ENCODE peak calls at places on chromosomes 12 and 14, in seven cellular contexts. One of them, this sample, is unnamed.

GRCh38 chr12:110224379-110225304 is 56.4 kb upstream of the ATP2A2 start:
- DNase-seq in psoas muscle: no peak
- DNase-seq in GM23248: peak; percentile 92
- DNase-seq in adipocyte: peak; percentile 93
- DNase-seq in body of pancreas: peak; percentile 12
- DNase-seq in endothelial cell of umbilical vein: peak; percentile 85
- DNase-seq in SJSA1: no peak
- DNase-seq in this sample: no peak

GRCh38 chr12:46451276-46452021 is 78.9 kb upstream of the SLC38A2 start:
- DNase-seq in psoas muscle: no peak
- DNase-seq in endothelial cell of umbilical vein: no peak
- DNase-seq in SJSA1: no peak
- DNase-seq in adipocyte: no peak
- DNase-seq in body of pancreas: no peak
- DNase-seq in GM23248: peak; percentile 36
- DNase-seq in this sample: no peak

GRCh38 chr12:127170271-127171180 is 1096.4 kb upstream of the TMEM132C start:
- DNase-seq in GM23248: peak; percentile 74
- DNase-seq in body of pancreas: no peak
- DNase-seq in psoas muscle: no peak
- DNase-seq in adipocyte: peak; percentile 44
- DNase-seq in endothelial cell of umbilical vein: no peak
- DNase-seq in SJSA1: no peak
- DNase-seq in this sample: no peak

GRCh38 chr12:642633-643477 is 20.4 kb downstream of the NINJ2 start:
- DNase-seq in endothelial cell of umbilical vein: peak; percentile 52
- DNase-seq in body of pancreas: peak; percentile 85
- DNase-seq in psoas muscle: peak; percentile 89
- DNase-seq in adipocyte: peak; percentile 78
- DNase-seq in GM23248: peak; percentile 80
- DNase-seq in SJSA1: peak; percentile 69
- DNase-seq in this sample: peak; percentile 96

GRCh38 chr14:29906256-29906885 is 21.3 kb downstream of the PRKD1 start:
- DNase-seq in GM23248: peak; percentile 70
- DNase-seq in endothelial cell of umbilical vein: peak; percentile 60
- DNase-seq in body of pancreas: peak; percentile 50
- DNase-seq in SJSA1: no peak
- DNase-seq in adipocyte: peak; percentile 39
- DNase-seq in psoas muscle: no peak
- DNase-seq in this sample: no peak

GRCh38 chr12:51270067-51270846 is at the start of gene SMAGP:
- DNase-seq in GM23248: peak; percentile 66
- DNase-seq in endothelial cell of umbilical vein: peak; percentile 26
- DNase-seq in SJSA1: peak; percentile 80
- DNase-seq in adipocyte: peak; percentile 70
- DNase-seq in psoas muscle: peak; percentile 68
- DNase-seq in body of pancreas: peak; percentile 88
- DNase-seq in this sample: peak; percentile 94

GRCh38 chr14:57729208-57730187 is 136.4 kb downstream of the SLC35F4 start:
- DNase-seq in body of pancreas: no peak
- DNase-seq in SJSA1: no peak
- DNase-seq in endothelial cell of umbilical vein: no peak
- DNase-seq in psoas muscle: no peak
- DNase-seq in GM23248: no peak
- DNase-seq in adipocyte: no peak
- DNase-seq in this sample: no peak

GRCh38 chr12:128486951-128487350 is 220.0 kb downstream of the TMEM132C start:
- DNase-seq in psoas muscle: peak; percentile 62
- DNase-seq in SJSA1: peak; percentile 14
- DNase-seq in body of pancreas: peak; percentile 7
- DNase-seq in adipocyte: no peak
- DNase-seq in endothelial cell of umbilical vein: no peak
- DNase-seq in GM23248: no peak
- DNase-seq in this sample: no peak

GRCh38 chr12:47820631-47821345 is 1.1 kb upstream of the HDAC7 start:
- DNase-seq in SJSA1: peak; percentile 96
- DNase-seq in adipocyte: peak; percentile 98
- DNase-seq in endothelial cell of umbilical vein: peak; percentile 91
- DNase-seq in body of pancreas: peak; percentile 76
- DNase-seq in GM23248: peak; percentile 98
- DNase-seq in psoas muscle: peak; percentile 91
- DNase-seq in this sample: peak; percentile 83

GRCh38 chr14:33402604-33403003 is 463.9 kb downstream of the NPAS3 start:
- DNase-seq in psoas muscle: no peak
- DNase-seq in endothelial cell of umbilical vein: no peak
- DNase-seq in adipocyte: no peak
- DNase-seq in GM23248: no peak
- DNase-seq in SJSA1: no peak
- DNase-seq in body of pancreas: no peak
- DNase-seq in this sample: no peak

GRCh38 chr12:54370218-54370730 is 6.0 kb upstream of the GPR84 start:
- DNase-seq in body of pancreas: peak; percentile 82
- DNase-seq in psoas muscle: peak; percentile 92
- DNase-seq in endothelial cell of umbilical vein: peak; percentile 79
- DNase-seq in GM23248: peak; percentile 92
- DNase-seq in SJSA1: peak; percentile 89
- DNase-seq in adipocyte: peak; percentile 94
- DNase-seq in this sample: peak; percentile 91

GRCh38 chr12:44875417-44875953 is 630 bp downstream of the NELL2 start:
- DNase-seq in endothelial cell of umbilical vein: peak; percentile 4
- DNase-seq in SJSA1: no peak
- DNase-seq in GM23248: no peak
- DNase-seq in psoas muscle: no peak
- DNase-seq in body of pancreas: peak; percentile 6
- DNase-seq in adipocyte: peak; percentile 1
- DNase-seq in this sample: no peak

GRCh38 chr14:28121512-28122297 is 644.9 kb upstream of the FOXG1 start:
- DNase-seq in body of pancreas: no peak
- DNase-seq in adipocyte: no peak
- DNase-seq in psoas muscle: no peak
- DNase-seq in SJSA1: no peak
- DNase-seq in endothelial cell of umbilical vein: no peak
- DNase-seq in GM23248: no peak
- DNase-seq in this sample: no peak

GRCh38 chr12:108861878-108862587 is 4.7 kb upstream of the SSH1 start:
- DNase-seq in psoas muscle: no peak
- DNase-seq in GM23248: no peak
- DNase-seq in adipocyte: no peak
- DNase-seq in body of pancreas: no peak
- DNase-seq in endothelial cell of umbilical vein: no peak
- DNase-seq in SJSA1: no peak
- DNase-seq in this sample: no peak

GRCh38 chr14:53523226-53523625 is 370.1 kb upstream of the DDHD1 start:
- DNase-seq in endothelial cell of umbilical vein: no peak
- DNase-seq in adipocyte: no peak
- DNase-seq in SJSA1: no peak
- DNase-seq in psoas muscle: no peak
- DNase-seq in body of pancreas: no peak
- DNase-seq in GM23248: peak; percentile 37
- DNase-seq in this sample: no peak

GRCh38 chr12:133251732-133252131 is 16.1 kb upstream of the ANHX start:
- DNase-seq in endothelial cell of umbilical vein: no peak
- DNase-seq in SJSA1: no peak
- DNase-seq in psoas muscle: no peak
- DNase-seq in adipocyte: no peak
- DNase-seq in GM23248: no peak
- DNase-seq in body of pancreas: no peak
- DNase-seq in this sample: no peak
- H3K9me3 ChIP-seq in endothelial cell of umbilical vein: no peaks in the 10 kb centered on the region
- H3K9me3 ChIP-seq in SJSA1: no peaks in the 10 kb centered on the region
- H3K9me3 ChIP-seq in psoas muscle: no peaks in the 10 kb centered on the region
- H3K9me3 ChIP-seq in adipocyte: no peaks in the 10 kb centered on the region
- H3K9me3 ChIP-seq in GM23248: no peaks in the 10 kb centered on the region
- H3K9me3 ChIP-seq in body of pancreas: no peaks in the 10 kb centered on the region
- H3K9me3 ChIP-seq in this sample: peaks cover 37% of the 10 kb centered on the region

DNA sequence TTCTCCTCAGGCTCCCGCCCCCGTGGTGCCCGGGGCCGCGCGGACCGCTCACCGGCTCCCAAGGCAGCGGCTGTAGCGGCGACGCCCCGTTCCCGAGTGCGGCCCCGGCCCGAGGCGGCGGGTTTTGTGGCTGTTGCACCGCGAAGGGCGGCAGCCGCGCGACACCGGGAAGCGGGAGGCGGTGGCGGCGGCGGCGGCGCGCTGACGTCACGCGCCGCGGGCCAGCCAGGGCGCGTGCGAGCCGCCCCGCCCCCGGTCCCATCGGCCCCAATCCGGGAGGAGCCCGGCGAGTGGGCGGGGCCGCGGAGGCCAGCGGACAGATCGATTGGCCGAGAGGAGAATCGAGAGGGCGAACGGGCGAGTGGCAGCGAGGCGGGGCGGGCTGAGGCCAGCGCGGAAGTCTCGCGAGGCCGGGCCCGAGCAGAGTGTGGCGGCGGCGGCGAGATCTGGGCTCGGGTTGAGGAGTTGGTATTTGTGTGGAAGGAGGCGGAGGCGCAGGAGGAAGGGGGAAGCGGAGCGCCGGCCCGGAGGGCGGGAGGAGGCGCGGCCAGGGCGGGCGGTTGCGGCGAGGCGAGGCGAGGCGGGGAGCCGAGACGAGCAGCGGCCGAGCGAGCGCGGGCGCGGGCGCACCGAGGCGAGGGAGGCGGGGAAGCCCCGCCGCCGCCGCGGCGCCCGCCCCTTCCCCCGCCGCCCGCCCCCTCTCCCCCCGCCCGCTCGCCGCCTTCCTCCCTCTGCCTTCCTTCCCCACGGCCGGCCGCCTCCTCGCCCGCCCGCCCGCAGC is at the start of gene YY1:
- DNase-seq in GM23248: peak; percentile 100
- DNase-seq in psoas muscle: peak; percentile 100
- DNase-seq in SJSA1: peak; percentile 98
- DNase-seq in adipocyte: peak; percentile 100
- DNase-seq in endothelial cell of umbilical vein: peak; percentile 98
- DNase-seq in body of pancreas: peak; percentile 100
- DNase-seq in this sample: peak; percentile 99
- H3K4me1 ChIP-seq in GM23248: peaks cover 38% of the 10 kb centered on the region
- H3K4me1 ChIP-seq in psoas muscle: peaks cover 47% of the 10 kb centered on the region
- H3K4me1 ChIP-seq in SJSA1: peaks cover 12% of the 10 kb centered on the region
- H3K4me1 ChIP-seq in adipocyte: peaks cover 33% of the 10 kb centered on the region
- H3K4me1 ChIP-seq in endothelial cell of umbilical vein: peaks cover 22% of the 10 kb centered on the region
- H3K4me1 ChIP-seq in body of pancreas: peaks cover 43% of the 10 kb centered on the region
- H3K4me1 ChIP-seq in this sample: peaks cover 18% of the 10 kb centered on the region

GRCh38 chr14:105843444-105844046 is 317.2 kb downstream of the TMEM121 start:
- DNase-seq in adipocyte: no peak
- DNase-seq in endothelial cell of umbilical vein: no peak
- DNase-seq in psoas muscle: no peak
- DNase-seq in body of pancreas: no peak
- DNase-seq in SJSA1: no peak
- DNase-seq in GM23248: no peak
- DNase-seq in this sample: peak; percentile 58

GRCh38 chr14:105839425-105840265 is 313.3 kb downstream of the TMEM121 start:
- DNase-seq in endothelial cell of umbilical vein: no peak
- DNase-seq in GM23248: no peak
- DNase-seq in SJSA1: peak; percentile 31
- DNase-seq in psoas muscle: no peak
- DNase-seq in adipocyte: no peak
- DNase-seq in body of pancreas: no peak
- DNase-seq in this sample: peak; percentile 28

GRCh38 chr14:105842105-105842504 is 315.7 kb downstream of the TMEM121 start:
- DNase-seq in endothelial cell of umbilical vein: no peak
- DNase-seq in adipocyte: no peak
- DNase-seq in SJSA1: no peak
- DNase-seq in psoas muscle: no peak
- DNase-seq in body of pancreas: no peak
- DNase-seq in GM23248: no peak
- DNase-seq in this sample: no peak

GRCh38 chr14:105840266-105841021 is 314.1 kb downstream of the TMEM121 start:
- DNase-seq in psoas muscle: no peak
- DNase-seq in SJSA1: peak; percentile 34
- DNase-seq in adipocyte: no peak
- DNase-seq in GM23248: no peak
- DNase-seq in endothelial cell of umbilical vein: no peak
- DNase-seq in body of pancreas: no peak
- DNase-seq in this sample: peak; percentile 68

DNA sequence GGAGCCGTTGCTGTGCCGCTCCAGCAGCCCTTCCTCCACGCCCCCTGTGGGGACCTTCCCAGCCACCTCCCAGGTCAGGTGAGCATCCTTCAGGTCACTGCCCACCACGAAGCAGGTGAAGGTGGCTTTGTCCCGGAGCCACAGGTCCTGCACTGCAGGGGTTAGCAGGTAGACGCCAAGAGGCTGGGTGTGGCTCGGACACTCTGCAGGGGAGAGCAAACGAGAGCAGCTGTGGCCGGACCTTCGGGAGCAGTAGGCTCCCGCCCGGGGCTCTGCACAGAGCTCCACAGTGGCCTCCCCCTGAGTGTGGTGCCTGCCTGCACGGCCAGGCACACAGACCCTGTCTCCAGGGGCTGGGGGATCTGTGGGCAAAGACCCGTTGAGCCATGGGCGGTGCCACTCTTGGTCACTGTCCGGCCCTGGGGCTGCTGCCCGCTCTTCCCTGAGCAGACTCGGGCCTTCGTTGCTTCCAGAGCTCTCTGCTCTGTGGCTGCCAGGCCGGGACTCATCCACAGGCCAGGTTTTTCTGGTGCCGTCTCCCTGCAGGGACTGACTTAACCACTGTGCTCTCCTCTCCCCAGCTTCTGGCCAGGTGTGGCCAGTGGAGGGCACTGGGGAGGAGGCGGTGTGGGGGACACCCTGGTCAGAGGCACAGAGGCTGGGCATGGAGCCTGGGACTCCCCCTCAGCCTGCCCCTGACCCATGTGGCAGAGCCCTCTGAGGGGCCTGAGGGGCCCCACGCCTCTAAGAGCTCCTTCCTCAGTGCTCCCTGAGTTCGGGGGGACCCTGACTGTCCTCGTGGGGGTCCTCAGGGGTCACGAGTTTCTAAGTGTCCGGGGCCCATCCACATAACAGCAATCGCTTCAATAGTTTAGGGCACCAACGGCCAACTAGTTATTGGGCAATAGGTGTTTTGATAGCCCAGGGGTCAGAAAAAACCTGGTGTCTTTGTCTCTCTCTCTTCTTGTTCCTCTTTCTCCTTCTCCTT is 314.9 kb downstream of the TMEM121 start:
- DNase-seq in psoas muscle: no peak
- DNase-seq in body of pancreas: no peak
- DNase-seq in GM23248: no peak
- DNase-seq in endothelial cell of umbilical vein: no peak
- DNase-seq in adipocyte: no peak
- DNase-seq in SJSA1: peak; percentile 30
- DNase-seq in this sample: peak; percentile 75
- H3K9me3 ChIP-seq in psoas muscle: no peaks in the 10 kb centered on the region
- H3K9me3 ChIP-seq in body of pancreas: no peaks in the 10 kb centered on the region
- H3K9me3 ChIP-seq in GM23248: no peaks in the 10 kb centered on the region
- H3K9me3 ChIP-seq in endothelial cell of umbilical vein: peaks cover 13% of the 10 kb centered on the region
- H3K9me3 ChIP-seq in adipocyte: no peaks in the 10 kb centered on the region
- H3K9me3 ChIP-seq in SJSA1: no peaks in the 10 kb centered on the region
- H3K9me3 ChIP-seq in this sample: no peaks in the 10 kb centered on the region

DNA sequence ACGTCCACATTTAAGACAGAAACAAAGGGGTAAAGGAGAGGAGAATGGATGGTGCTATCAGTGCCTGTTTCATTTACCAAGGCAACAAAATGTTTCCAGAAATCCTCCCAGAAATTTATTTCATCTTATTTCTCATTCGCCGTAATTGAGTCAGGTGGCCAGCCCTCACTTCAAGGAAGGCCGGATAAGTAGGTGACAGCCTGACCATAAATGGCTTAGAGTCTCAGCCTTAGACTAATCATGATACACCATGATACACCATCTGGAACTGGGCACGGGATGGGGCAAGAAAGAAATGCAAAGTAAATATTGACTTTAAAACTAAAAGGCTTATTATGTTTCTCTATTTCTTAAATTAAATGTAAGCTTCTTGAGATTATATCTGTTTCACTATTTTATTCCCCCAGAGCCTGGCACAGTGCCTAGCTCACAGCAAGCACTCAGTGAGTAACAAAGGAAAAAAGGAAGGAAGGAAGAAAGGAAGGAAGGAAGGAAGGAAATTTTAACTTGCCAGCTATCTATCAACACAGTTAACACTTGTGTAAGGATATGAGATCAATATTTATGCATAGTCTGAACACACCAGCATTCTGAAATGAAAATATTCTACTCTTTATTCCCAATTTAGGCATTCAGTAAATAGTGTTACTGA is 106.1 kb upstream of the FSCB start:
- DNase-seq in GM23248: no peak
- DNase-seq in psoas muscle: no peak
- DNase-seq in endothelial cell of umbilical vein: no peak
- DNase-seq in SJSA1: no peak
- DNase-seq in body of pancreas: no peak
- DNase-seq in adipocyte: no peak
- DNase-seq in this sample: no peak
- H3K4me1 ChIP-seq in GM23248: no peaks in the 10 kb centered on the region
- H3K4me1 ChIP-seq in psoas muscle: no peaks in the 10 kb centered on the region
- H3K4me1 ChIP-seq in endothelial cell of umbilical vein: no peaks in the 10 kb centered on the region
- H3K4me1 ChIP-seq in SJSA1: no peaks in the 10 kb centered on the region
- H3K4me1 ChIP-seq in body of pancreas: no peaks in the 10 kb centered on the region
- H3K4me1 ChIP-seq in adipocyte: no peaks in the 10 kb centered on the region
- H3K4me1 ChIP-seq in this sample: no peaks in the 10 kb centered on the region